ENCODE peak calls at places on chromosomes 3 and 15, in nine cellular contexts. E, Q, C, J, S, G, Y, I and M are unnamed samples.

GRCh38 chr3:15512173-15512572 is 9.3 kb downstream of the COLQ start:
- DNase-seq in C (no peak), G (no peak), E (peak), Q (peak), S (no peak), Y (no peak), I (peak), J (no peak), M (no peak)

GRCh38 chr15:60323322-60323721 is 74.5 kb downstream of the ANXA2 start:
- DNase-seq in E (no peak), S (no peak), J (no peak), G (no peak), Y (no peak), Q (no peak), I (no peak), C (no peak), M (no peak)

GRCh38 chr3:65158023-65158422 is 470.2 kb upstream of the ADAMTS9 start:
- DNase-seq in I (no peak), Y (no peak), E (no peak), J (no peak), S (no peak), C (no peak), Q (no peak), G (no peak), M (no peak)

GRCh38 chr3:48409291-48410201 is 20.3 kb downstream of the PLXNB1 start:
- DNase-seq in Q (no peak), G (no peak), Y (no peak), E (no peak), I (peak), J (no peak), C (no peak), S (no peak), M (no peak)

GRCh38 chr15:53539878-53540277 is 219.6 kb downstream of the WDR72 start:
- DNase-seq in E (no peak), S (no peak), J (no peak), Q (no peak), I (no peak), Y (no peak), G (no peak), C (no peak), M (no peak)

GRCh38 chr3:167051421-167051820 is 328.7 kb downstream of the ZBBX start:
- DNase-seq in C (no peak), J (no peak), G (no peak), Q (no peak), Y (no peak), E (no peak), I (no peak), S (no peak), M (no peak)

GRCh38 chr3:66989241-66989640 is 8.9 kb upstream of the KBTBD8 start:
- DNase-seq in G (no peak), E (peak), S (no peak), I (no peak), Q (no peak), J (no peak), Y (no peak), C (no peak), M (no peak)

GRCh38 chr15:85463273-85463937 is 83.0 kb downstream of the AKAP13 start:
- DNase-seq in C (no peak), J (no peak), G (no peak), E (no peak), Q (no peak), I (no peak), S (no peak), Y (no peak), M (no peak)

GRCh38 chr15:32152574-32152973 is 122.3 kb downstream of the CHRNA7 start:
- DNase-seq in S (no peak), Y (no peak), E (no peak), C (no peak), Q (no peak), G (no peak), I (no peak), J (no peak), M (no peak)

GRCh38 chr15:49438970-49439631 is 16.1 kb downstream of the FGF7 start:
- DNase-seq in C (no peak), Q (peak), G (peak), S (no peak), E (no peak), J (no peak), Y (no peak), I (peak), M (no peak)

GRCh38 chr3:147119346-147119745 is 287.0 kb downstream of the ZIC4 start:
- DNase-seq in G (no peak), I (no peak), S (no peak), E (no peak), J (no peak), Q (no peak), C (no peak), Y (no peak), M (no peak)